ENCODE peak calls at places on chromosomes 12 and 14, in ten cellular contexts. P is esophagus squamous epithelium; Y is natural killer cell; C is A549; K is WERI-Rb-1; I is CD8-positive, alpha-beta T cell; L is SK-N-SH; E is cardiac muscle cell; B is AG09319; J is Peyer's patch. Z is an unnamed sample.

GRCh38 chr12:101229841-101230241 is 19.8 kb upstream of the SLC5A8 start:
- DNase-seq in P (no peak), Y (no peak), C (no peak), K (no peak), I (no peak), L (no peak), E (no peak), B (no peak), J (no peak), Z (no peak)

GRCh38 chr14:35213143-35213788 is 78.9 kb upstream of the PSMA6 start:
- DNase-seq in P (no peak), Y (no peak), C (no peak), K (no peak), I (no peak), L (no peak), E (no peak), B (no peak), J (no peak), Z (no peak)

GRCh38 chr12:57046947-57047890 is 2.7 kb downstream of the MYO1A start:
- DNase-seq in P (no peak), Y (peak; percentile 38), C (no peak), K (no peak), I (no peak), L (no peak), E (no peak), B (no peak), J (no peak), Z (no peak)

GRCh38 chr14:24965934-24966593 is 83.9 kb downstream of the STXBP6 start:
- DNase-seq in P (no peak), Y (no peak), C (peak; percentile 28), K (no peak), I (no peak), L (no peak), E (peak; percentile 30), B (peak; percentile 28), J (no peak), Z (no peak)

GRCh38 chr12:109775172-109775881 is 57.9 kb downstream of the TRPV4 start:
- DNase-seq in P (no peak), Y (peak; percentile 63), C (peak; percentile 70), K (peak; percentile 80), I (peak; percentile 76), L (peak; percentile 76), E (peak; percentile 81), B (peak; percentile 23), J (peak; percentile 86), Z (peak; percentile 54)

GRCh38 chr14:103686831-103687485 is 28.3 kb downstream of the XRCC3 start:
- DNase-seq in P (no peak), Y (no peak), C (no peak), K (no peak), I (no peak), L (no peak), E (no peak), B (no peak), J (no peak), Z (no peak)

GRCh38 chr14:31275731-31276130 is 68.1 kb upstream of the HECTD1 start:
- DNase-seq in P (no peak), Y (no peak), C (peak; percentile 25), K (no peak), I (no peak), L (no peak), E (no peak), B (no peak), J (no peak), Z (no peak)

GRCh38 chr14:82755476-82755875 is 1221.8 kb upstream of the SEL1L start:
- DNase-seq in P (no peak), Y (no peak), C (no peak), K (no peak), I (no peak), L (no peak), E (no peak), B (no peak), J (no peak), Z (no peak)

DNA sequence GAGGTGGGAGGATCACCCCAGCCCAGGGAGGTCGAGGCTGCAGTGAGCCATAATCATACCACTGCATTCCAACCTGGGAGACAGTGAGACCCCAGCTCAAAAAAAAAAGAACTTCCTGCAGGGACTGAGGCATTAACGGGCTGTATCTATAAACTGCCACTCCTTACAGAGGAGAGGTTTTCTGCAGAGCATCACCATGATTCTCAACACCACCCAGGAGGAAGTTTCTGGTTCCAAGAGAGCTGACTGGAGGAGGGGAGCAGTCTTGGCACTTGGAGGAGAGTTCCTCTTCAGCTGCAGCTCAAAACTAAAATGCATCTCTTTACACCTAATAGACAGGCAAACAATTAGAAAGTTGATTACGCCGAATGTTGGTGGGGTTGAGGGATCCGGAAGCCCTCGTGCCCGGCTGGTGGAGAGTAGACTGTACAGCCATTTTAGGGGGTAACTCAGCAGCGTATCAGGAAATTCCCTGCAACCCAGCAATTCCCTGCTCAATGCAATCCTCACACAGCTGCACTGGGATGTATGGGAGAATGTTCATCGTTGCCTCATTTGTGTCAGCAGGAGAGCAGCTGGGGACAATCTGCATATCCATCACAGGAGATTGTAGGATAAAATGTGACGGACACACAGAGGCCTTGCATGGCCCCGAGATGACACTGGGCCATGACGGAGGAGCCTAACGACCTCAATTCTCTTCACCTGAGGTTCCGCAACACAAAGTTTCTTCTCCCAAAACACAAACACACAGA is 36.6 kb downstream of the ACTN1 start:
- DNase-seq in P (no peak), Y (no peak), C (peak; percentile 50), K (peak; percentile 37), I (no peak), L (no peak), E (no peak), B (no peak), J (no peak), Z (no peak)
- TF ChIP-seq CTCF in P (no peak), Y (no peak), C (no peak), K (no peak), I (no peak), L (no peak), E (no peak), B (no peak), J (no peak), Z (no peak)

GRCh38 chr14:28119849-28120248 is 646.7 kb upstream of the FOXG1 start:
- DNase-seq in P (no peak), Y (no peak), C (no peak), K (no peak), I (no peak), L (no peak), E (no peak), B (no peak), J (no peak), Z (no peak)

GRCh38 chr14:28113311-28113710 is 653.3 kb upstream of the FOXG1 start:
- DNase-seq in P (no peak), Y (no peak), C (no peak), K (no peak), I (no peak), L (no peak), E (no peak), B (no peak), J (no peak), Z (no peak)

GRCh38 chr14:28121512-28122297 is 644.9 kb upstream of the FOXG1 start:
- DNase-seq in P (no peak), Y (no peak), C (no peak), K (no peak), I (no peak), L (no peak), E (no peak), B (no peak), J (no peak), Z (no peak)

GRCh38 chr14:28116716-28117115 is 649.9 kb upstream of the FOXG1 start:
- DNase-seq in P (no peak), Y (no peak), C (no peak), K (peak; percentile 15), I (no peak), L (no peak), E (no peak), B (no peak), J (no peak), Z (no peak)
- TF ChIP-seq CTCF in P (no peak), Y (no peak), C (no peak), K (peak; percentile 30), I (no peak), L (no peak), E (no peak), B (no peak), J (no peak), Z (no peak)

GRCh38 chr12:80622271-80622670 is 85.2 kb upstream of the MYF6 start:
- DNase-seq in P (no peak), Y (no peak), C (peak; percentile 23), K (no peak), I (no peak), L (no peak), E (no peak), B (no peak), J (no peak), Z (no peak)
- TF ChIP-seq CTCF in P (no peak), Y (no peak), C (peak; percentile 26), K (no peak), I (no peak), L (peak; percentile 57), E (peak; percentile 21), B (no peak), J (no peak), Z (no peak)

GRCh38 chr14:38404100-38404541 is 148.2 kb upstream of the CLEC14A start:
- DNase-seq in P (no peak), Y (no peak), C (no peak), K (no peak), I (no peak), L (no peak), E (no peak), B (peak; percentile 12), J (no peak), Z (no peak)

GRCh38 chr14:38409081-38409705 is 153.3 kb upstream of the CLEC14A start:
- DNase-seq in P (no peak), Y (no peak), C (no peak), K (no peak), I (no peak), L (no peak), E (no peak), B (no peak), J (no peak), Z (no peak)

GRCh38 chr14:38404616-38405015 is 148.7 kb upstream of the CLEC14A start:
- DNase-seq in P (no peak), Y (no peak), C (no peak), K (no peak), I (no peak), L (no peak), E (no peak), B (no peak), J (no peak), Z (no peak)

GRCh38 chr14:38400751-38401150 is 144.9 kb upstream of the CLEC14A start:
- DNase-seq in P (no peak), Y (no peak), C (no peak), K (no peak), I (no peak), L (no peak), E (no peak), B (no peak), J (no peak), Z (no peak)

DNA sequence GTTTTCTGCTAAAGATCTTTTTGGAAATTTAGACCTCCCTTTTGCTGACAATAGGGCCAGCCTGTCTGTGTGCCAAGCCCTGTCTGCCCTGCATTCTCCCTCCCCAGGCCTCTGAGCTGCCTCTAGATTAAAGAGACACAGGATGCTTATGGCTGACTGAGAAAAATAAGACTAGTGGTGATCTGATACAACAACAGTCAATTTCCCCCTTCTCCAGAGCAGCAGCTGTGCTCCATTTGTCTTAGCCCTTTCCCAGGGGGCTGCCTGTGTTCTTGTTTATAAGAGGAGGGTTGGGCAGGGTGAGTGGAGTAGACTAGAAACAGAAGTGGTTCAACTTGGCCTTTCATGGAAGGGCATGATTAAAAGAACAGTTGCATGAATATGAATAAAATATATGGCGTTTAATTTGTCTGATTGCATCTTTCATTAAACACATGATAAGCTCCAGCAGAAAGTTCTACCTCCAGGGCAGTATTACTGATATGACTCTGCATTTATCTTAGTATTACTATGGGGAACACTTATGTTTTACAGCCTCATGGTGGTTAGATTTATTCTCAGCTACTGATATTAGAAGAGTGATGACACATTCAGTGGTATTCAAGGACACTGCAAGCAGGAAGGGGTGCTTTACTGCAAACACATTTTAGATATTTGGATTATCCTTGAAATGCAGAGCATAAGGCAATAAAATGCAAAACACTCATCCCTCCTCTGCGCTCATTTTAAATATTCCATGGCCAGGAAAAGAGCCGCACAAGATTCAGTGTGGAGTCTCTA is 150.1 kb upstream of the CLEC14A start:
- DNase-seq in P (no peak), Y (no peak), C (peak; percentile 0), K (no peak), I (no peak), L (no peak), E (peak; percentile 37), B (no peak), J (no peak), Z (no peak)
- TF ChIP-seq CTCF in P (no peak), Y (no peak), C (no peak), K (no peak), I (no peak), L (peak; percentile 19), E (peak; percentile 20), B (no peak), J (no peak), Z (no peak)

Z was measured in activated B cell treated with CpG ODN at 0.5 μM for 24 hours.